ENCODE peak calls at places on chromosomes 6 and 20, in six cellular contexts. R is HepG2, C is A549, E is K562, V is upper lobe of left lung, T is GM12878. J is an unnamed sample.

GRCh38 chr20:38589351-38589750 is 8.4 kb downstream of the ADIG start:
- ATAC-seq in V (no peak), R (no peak), C (no peak), T (no peak), E (no peak), J (no peak)

GRCh38 chr6:137119196-137120104 is 54.0 kb downstream of the IL22RA2 start:
- ATAC-seq in R (peak), C (no peak), T (no peak), V (no peak), E (no peak), J (no peak)

GRCh38 chr20:34251619-34252018 is 10.4 kb downstream of the ASIP start:
- ATAC-seq in E (no peak), R (no peak), T (no peak), V (no peak), C (no peak), J (no peak)

GRCh38 chr20:4713401-4713800 is 8.3 kb upstream of the PRND start:
- ATAC-seq in R (no peak), E (no peak), T (no peak), V (no peak), C (peak), J (no peak)

GRCh38 chr6:149438855-149439254 is 38.8 kb downstream of the SUMO4 start:
- ATAC-seq in R (no peak), C (no peak), T (peak), E (no peak), V (no peak), J (no peak)

GRCh38 chr6:356828-357251 is 34.7 kb upstream of the IRF4 start:
- ATAC-seq in R (no peak), V (no peak), C (no peak), E (no peak), T (peak), J (no peak)

GRCh38 chr6:17886891-17887290 is 100.5 kb downstream of the KIF13A start:
- ATAC-seq in R (no peak), T (no peak), C (no peak), E (no peak), V (no peak), J (peak)

GRCh38 chr20:51034988-51035656 is 12.2 kb upstream of the KCNG1 start:
- ATAC-seq in T (no peak), R (no peak), E (peak), V (no peak), C (no peak), J (no peak)

GRCh38 chr6:143970827-143971226 is 37.2 kb downstream of the PLAGL1 start:
- ATAC-seq in V (no peak), T (no peak), R (no peak), E (no peak), C (no peak), J (peak)

GRCh38 chr6:158797331-158798202 is 21.6 kb downstream of the EZR start:
- ATAC-seq in E (no peak), R (no peak), V (no peak), C (no peak), T (no peak), J (peak)

GRCh38 chr6:158799051-158799792 is 19.9 kb downstream of the EZR start:
- ATAC-seq in C (peak), R (peak), V (no peak), T (peak), E (no peak), J (no peak)

GRCh38 chr6:158795516-158795915 is 23.7 kb downstream of the EZR start:
- ATAC-seq in C (no peak), V (no peak), R (no peak), E (no peak), T (peak), J (no peak)

GRCh38 chr6:158796353-158796752 is 22.8 kb downstream of the EZR start:
- ATAC-seq in R (no peak), C (no peak), E (no peak), T (no peak), V (no peak), J (no peak)

DNA sequence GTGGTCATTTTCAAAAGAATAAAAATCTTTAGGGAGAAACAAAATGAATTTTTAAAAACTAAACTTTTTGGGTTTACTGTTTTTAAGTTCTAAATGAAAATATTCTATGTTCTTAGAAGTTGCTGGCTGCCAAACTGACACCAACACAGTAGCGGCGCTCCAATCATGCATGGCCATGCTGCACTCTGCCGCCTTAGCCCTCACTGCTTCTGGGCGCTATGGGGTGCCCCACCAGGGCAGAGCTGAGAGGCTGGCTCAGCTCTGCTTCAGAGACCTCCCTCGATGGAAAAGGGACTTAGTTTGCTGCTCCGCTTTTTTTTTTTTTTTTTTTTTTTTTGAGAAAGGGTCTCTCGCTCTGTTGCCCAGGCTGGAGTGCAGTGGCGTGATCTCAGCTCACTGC is 20.9 kb downstream of the EZR start:
- ATAC-seq in T (peak), R (no peak), V (no peak), C (no peak), E (no peak), J (no peak)
- TF ChIP-seq CTCF in T (no peak), R (no peak), V (no peak), C (no peak), E (no peak), J (no peak)

DNA sequence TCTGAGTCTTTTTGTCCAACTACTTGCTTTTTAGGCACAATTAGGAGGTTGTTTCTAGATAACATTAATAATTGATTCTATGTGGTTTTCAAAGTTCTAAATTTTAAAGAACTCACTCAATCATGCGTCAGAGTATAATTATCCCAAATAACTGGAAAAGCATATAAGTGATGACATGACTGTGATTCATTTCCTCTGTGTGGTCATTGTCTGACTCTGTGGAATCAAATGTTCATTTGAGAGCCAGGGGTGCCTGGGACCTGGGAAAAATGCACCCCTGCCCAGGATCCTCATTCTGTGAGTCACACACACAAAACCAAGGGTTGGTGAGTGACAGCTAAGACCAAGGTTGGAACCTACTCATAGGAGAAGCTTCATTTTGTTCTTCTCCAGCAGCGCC is 127.1 kb upstream of the MLIP start:
- ATAC-seq in E (no peak), T (no peak), V (no peak), C (peak), R (no peak), J (no peak)
- TF ChIP-seq EP300 in E (no peak), T (no peak), V (no peak), C (no peak), R (no peak), J (no peak)

GRCh38 chr6:8057793-8058192 is 6.4 kb downstream of the BLOC1S5 start:
- ATAC-seq in V (no peak), E (no peak), C (no peak), R (no peak), T (no peak), J (no peak)

GRCh38 chr6:8061736-8062135 is 2.5 kb downstream of the BLOC1S5 start:
- ATAC-seq in T (no peak), E (no peak), R (no peak), V (no peak), C (no peak), J (no peak)

GRCh38 chr6:8057263-8057662 is 6.9 kb downstream of the BLOC1S5 start:
- ATAC-seq in C (no peak), E (no peak), T (no peak), R (no peak), V (no peak), J (no peak)

GRCh38 chr6:8060346-8060745 is 3.8 kb downstream of the BLOC1S5 start:
- ATAC-seq in T (no peak), R (no peak), V (no peak), C (no peak), E (no peak), J (no peak)

GRCh38 chr6:8059129-8059528 is 5.1 kb downstream of the BLOC1S5 start:
- ATAC-seq in V (no peak), T (no peak), E (no peak), R (no peak), C (no peak), J (no peak)
- TF ChIP-seq CTCF in V (no peak), T (no peak), E (no peak), R (no peak), C (peak), J (peak)

DNA sequence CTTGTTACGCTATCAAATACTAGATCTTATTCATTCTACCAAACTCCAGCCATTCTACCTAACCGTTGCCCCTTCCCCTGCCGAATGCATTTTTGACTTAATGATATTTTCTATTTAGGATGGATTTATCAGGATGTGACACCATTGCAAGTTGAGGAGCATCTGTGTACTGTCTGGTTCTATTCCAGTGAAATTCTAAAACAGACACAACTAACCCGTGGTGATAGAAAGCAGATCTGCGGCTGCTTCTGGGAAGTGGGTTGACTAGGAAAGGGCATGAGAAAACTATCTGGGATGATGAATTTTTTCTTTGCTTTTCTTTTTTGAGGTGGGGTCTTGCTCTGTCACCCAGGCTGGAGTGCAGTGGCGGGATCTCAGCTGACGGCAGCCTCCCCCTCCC is 20.7 kb upstream of the SRC start:
- ATAC-seq in T (no peak), R (no peak), E (no peak), V (no peak), C (no peak), J (no peak)
- TF ChIP-seq EP300 in T (no peak), R (no peak), E (no peak), V (no peak), C (no peak), J (no peak)

J was measured in gastroesophageal sphincter.